ENCODE peak calls at places on chromosomes 3 and 15, in six cellular contexts. S is left ventricle myocardium superior, L is IMR-90, F is RWPE2, V is cardiac fibroblast, N is HuH-7. P is an unnamed sample.
A peak's percentile ranks its signal among the peaks of the same experiment; 100 is the strongest.

GRCh38 chr3:140859592-140860336 is 81.9 kb upstream of the SLC25A36 start:
- DNase-seq in S (no peak), V (no peak), N (no peak), L (no peak), F (no peak), P (no peak)

GRCh38 chr3:108489776-108490175 is 20.6 kb downstream of the MYH15 start:
- DNase-seq in F (no peak), N (peak; percentile 44), V (peak; percentile 73), S (no peak), L (peak; percentile 51), P (peak; percentile 65)

GRCh38 chr3:30751610-30752299 is 142.7 kb downstream of the GADL1 start:
- DNase-seq in N (peak; percentile 15), S (peak; percentile 57), V (peak; percentile 72), L (peak; percentile 62), F (no peak), P (peak; percentile 74)

GRCh38 chr15:78322243-78322642 is 17.9 kb upstream of the CRABP1 start:
- DNase-seq in F (no peak), L (peak; percentile 44), S (no peak), V (peak; percentile 81), N (no peak), P (peak; percentile 45)

GRCh38 chr3:172634948-172635347 is 75.9 kb downstream of the NCEH1 start:
- DNase-seq in N (no peak), V (no peak), F (no peak), L (no peak), S (no peak), P (no peak)

GRCh38 chr3:55481067-55481917 is 5.8 kb downstream of the WNT5A start:
- DNase-seq in F (no peak), V (peak; percentile 69), S (peak; percentile 42), L (peak; percentile 83), N (no peak), P (peak; percentile 86)

GRCh38 chr3:106518516-106518915 is 649.7 kb upstream of the CBLB start:
- DNase-seq in L (peak; percentile 55), S (no peak), V (peak; percentile 62), N (no peak), F (no peak), P (peak; percentile 36)

GRCh38 chr15:75232826-75233503 is 25.2 kb upstream of the GOLGA6C start:
- DNase-seq in N (no peak), F (peak; percentile 65), S (peak; percentile 21), L (no peak), V (no peak), P (no peak)

GRCh38 chr3:197136744-197137143 is 107.1 kb upstream of the MELTF start:
- DNase-seq in V (no peak), S (no peak), N (no peak), F (no peak), L (no peak), P (no peak)

GRCh38 chr3:46013316-46014094 is 13.8 kb downstream of the XCR1 start:
- DNase-seq in S (no peak), F (no peak), N (no peak), L (no peak), V (no peak), P (no peak)

GRCh38 chr3:102057781-102058421 is 208.6 kb downstream of the NFKBIZ start:
- DNase-seq in L (no peak), N (no peak), V (no peak), F (no peak), S (no peak), P (no peak)

GRCh38 chr15:80822666-80823065 is 43.5 kb downstream of the CEMIP start:
- DNase-seq in F (peak; percentile 4), N (no peak), V (no peak), S (no peak), L (no peak), P (no peak)

GRCh38 chr3:185920168-185920567 is 17.6 kb downstream of the TRA2B start:
- DNase-seq in L (no peak), V (no peak), F (no peak), N (no peak), S (no peak), P (peak; percentile 2)

GRCh38 chr15:99631256-99631655 is 65.5 kb downstream of the MEF2A start:
- DNase-seq in N (no peak), F (no peak), S (no peak), L (no peak), V (peak; percentile 41), P (no peak)

GRCh38 chr3:49339593-49339946 is 283 bp downstream of the USP4 start:
- DNase-seq in N (peak; percentile 51), L (no peak), S (peak; percentile 55), V (no peak), F (no peak), P (peak; percentile 50)

GRCh38 chr15:99239545-99240198 is 9.7 kb downstream of the TTC23 start:
- DNase-seq in L (peak; percentile 59), N (no peak), S (no peak), F (no peak), V (peak; percentile 38), P (peak; percentile 36)

GRCh38 chr3:151112731-151113130 is 27.3 kb downstream of the MED12L start:
- DNase-seq in V (no peak), S (no peak), F (no peak), N (no peak), L (no peak), P (no peak)

GRCh38 chr15:76270876-76271275 is 40.4 kb downstream of the ETFA start:
- DNase-seq in V (no peak), N (no peak), S (no peak), F (no peak), L (no peak), P (no peak)

GRCh38 chr3:70488131-70488530 is 175.7 kb upstream of the MDFIC2 start:
- DNase-seq in F (no peak), V (no peak), L (no peak), S (no peak), N (no peak), P (no peak)

GRCh38 chr3:139934557-139935070 is 371 bp upstream of the CLSTN2 start:
- DNase-seq in L (no peak), V (peak; percentile 10), N (peak; percentile 42), F (no peak), S (peak; percentile 81), P (peak; percentile 59)

GRCh38 chr15:89490550-89491315 is 5.7 kb downstream of the RHCG start:
- DNase-seq in L (no peak), N (no peak), F (peak; percentile 58), V (no peak), S (no peak), P (no peak)

GRCh38 chr15:101389362-101389761 is 94.3 kb upstream of the SNRPA1 start:
- DNase-seq in F (peak; percentile 57), V (no peak), L (no peak), N (no peak), S (no peak), P (no peak)

GRCh38 chr3:47441796-47442551 is 33.8 kb downstream of the SCAP start:
- DNase-seq in S (no peak), L (no peak), V (no peak), N (no peak), F (no peak), P (peak; percentile 21)

GRCh38 chr3:190322604-190323240 is 476 bp upstream of the CLDN1 start:
- DNase-seq in F (no peak), N (no peak), S (no peak), V (peak; percentile 52), L (no peak), P (peak; percentile 43)

GRCh38 chr3:5006755-5007202 is 27.5 kb downstream of the BHLHE40 start:
- DNase-seq in L (no peak), F (peak; percentile 23), V (peak; percentile 32), S (peak; percentile 56), N (no peak), P (peak; percentile 67)